ENCODE peak calls at places on chromosome 6, in eight cellular contexts. T is dorsolateral prefrontal cortex; I is activated CD4-positive, alpha-beta T cell treated with anti-CD3 and anti-CD28 coated beads, Interleukin-2, amount 50 U/mL, for 1 hour; C is ELR; Q is mammary epithelial cell; G is stimulated activated CD4-positive, alpha-beta T cell treated with anti-CD3 and anti-CD28 coated beads, Interleukin-1b, Interleukin-23, amount 100 ng/mL, for 48 hours; L is NCI-H146; F is effector memory CD4-positive, alpha-beta T cell. Y is an unnamed sample.

GRCh38 chr6:43996614-43997341 is 130.5 kb downstream of the MRPL14 start:
- DNase-seq in C (no peak), F (no peak), T (no peak), G (no peak), Q (no peak), I (no peak), L (no peak), Y (no peak)

GRCh38 chr6:54920628-54921027 is 74.1 kb downstream of the FAM83B start:
- DNase-seq in L (no peak), F (no peak), I (no peak), T (no peak), C (peak), Q (peak), G (no peak), Y (no peak)

GRCh38 chr6:118932421-118932820 is 2.5 kb downstream of the MCM9 start:
- DNase-seq in L (no peak), I (no peak), T (no peak), G (no peak), C (peak), F (no peak), Q (no peak), Y (no peak)

GRCh38 chr6:10555625-10556309 is 34.6 kb downstream of the GCNT2 start:
- DNase-seq in G (no peak), Q (peak), I (no peak), F (no peak), C (peak), L (peak), T (peak), Y (no peak)

GRCh38 chr6:146857960-146858308 is 259.2 kb downstream of the ADGB start:
- DNase-seq in T (peak), F (no peak), C (no peak), G (no peak), I (no peak), Q (no peak), L (peak), Y (no peak)

GRCh38 chr6:71383476-71383875 is 94.9 kb downstream of the OGFRL1 start:
- DNase-seq in C (peak), I (no peak), Q (no peak), G (no peak), F (no peak), T (no peak), L (no peak), Y (no peak)

GRCh38 chr6:155177369-155177961 is 86.3 kb upstream of the CLDN20 start:
- DNase-seq in C (peak), Q (peak), L (peak), G (no peak), F (no peak), T (no peak), I (peak), Y (no peak)

GRCh38 chr6:28597217-28597835 is 71.6 kb downstream of the GPX5 start:
- DNase-seq in F (no peak), Q (peak), G (peak), L (peak), I (no peak), C (peak), T (peak), Y (no peak)

GRCh38 chr6:7112741-7113313 is 5.1 kb downstream of the RREB1 start:
- DNase-seq in Q (peak), L (peak), G (peak), T (no peak), I (peak), C (no peak), F (no peak), Y (peak)

GRCh38 chr6:12328701-12329100 is 38.5 kb downstream of the EDN1 start:
- DNase-seq in T (no peak), I (no peak), G (no peak), F (no peak), C (peak), Q (peak), L (no peak), Y (no peak)